ENCODE peak calls at places on chromosomes 12 and 14, in four cellular contexts. M is mucosa of descending colon, T is body of pancreas, S is Panc1. O is an unnamed sample.

GRCh38 chr14:90995785-90996184 is 64.7 kb downstream of the RPS6KA5 start:
- ATAC-seq in M (peak), T (no peak), S (no peak), O (no peak)

GRCh38 chr14:95480109-95480886 is 36.2 kb downstream of the SYNE3 start:
- ATAC-seq in M (peak), T (peak), S (no peak), O (peak)

GRCh38 chr14:91866511-91867295 is 633 bp downstream of the TC2N start:
- ATAC-seq in M (no peak), T (no peak), S (no peak), O (peak)

GRCh38 chr12:68745376-68745903 is 536 bp upstream of the SLC35E3 start:
- ATAC-seq in M (no peak), T (no peak), S (no peak), O (no peak)

GRCh38 chr12:72271401-72271740 is 799 bp upstream of the TRHDE start:
- ATAC-seq in M (no peak), T (peak), S (peak), O (no peak)

GRCh38 chr14:20848955-20849570 is 42.1 kb upstream of the RNASE3 start:
- ATAC-seq in M (no peak), T (peak), S (peak), O (no peak)

GRCh38 chr14:86505808-86506207 is 975.9 kb downstream of the FLRT2 start:
- ATAC-seq in M (no peak), T (no peak), S (no peak), O (no peak)

GRCh38 chr14:71591929-71592328 is 340.3 kb upstream of the RGS6 start:
- ATAC-seq in M (peak), T (no peak), S (no peak), O (peak)

GRCh38 chr14:100336618-100337530 is 13.7 kb downstream of the SLC25A47 start:
- ATAC-seq in M (no peak), T (no peak), S (no peak), O (peak)

GRCh38 chr14:73775339-73776193 is 61.4 kb upstream of the PNMA1 start:
- ATAC-seq in M (no peak), T (no peak), S (no peak), O (no peak)

GRCh38 chr14:71628433-71628832 is 303.8 kb upstream of the RGS6 start:
- ATAC-seq in M (no peak), T (no peak), S (no peak), O (no peak)

GRCh38 chr12:132986885-132987225 is 688 bp downstream of the ZNF26 start:
- ATAC-seq in M (peak), T (no peak), S (peak), O (no peak)

GRCh38 chr12:59938190-59938962 is 342.5 kb downstream of the SLC16A7 start:
- ATAC-seq in M (no peak), T (no peak), S (no peak), O (no peak)

GRCh38 chr14:98197933-98198332 is 1074.1 kb downstream of the BCL11B start:
- ATAC-seq in M (no peak), T (no peak), S (no peak), O (peak)

GRCh38 chr14:98953544-98954346 is 318.3 kb downstream of the BCL11B start:
- ATAC-seq in M (peak), T (peak), S (no peak), O (no peak)

GRCh38 chr12:66695130-66695529 is 16.3 kb upstream of the GRIP1 start:
- ATAC-seq in M (no peak), T (peak), S (no peak), O (no peak)

GRCh38 chr12:111519937-111520336 is 79.2 kb downstream of the ATXN2 start:
- ATAC-seq in M (no peak), T (no peak), S (no peak), O (peak)

GRCh38 chr12:68814490-68815231 is 6.7 kb downstream of the MDM2 start:
- ATAC-seq in M (no peak), T (no peak), S (no peak), O (no peak)

GRCh38 chr12:48004039-48004940 is at the start of gene COL2A1:
- ATAC-seq in M (peak), T (peak), S (peak), O (peak)